ENCODE peak calls at places on chromosome 16, in seven cellular contexts. One of them, this sample, is unnamed.

GRCh38 chr16:50320310-50320709 is 48.5 kb downstream of the BRD7 start:
- DNase-seq in HCT116: no peak
- DNase-seq in GM12865: no peak
- DNase-seq in GM13976: no peak
- DNase-seq in fibroblast of the aortic adventitia: no peak
- DNase-seq in neural crest cell: no peak
- DNase-seq in cardiac muscle cell: no peak
- DNase-seq in this sample: no peak

GRCh38 chr16:49528035-49528434 is 154.4 kb downstream of the C16orf78 start:
- DNase-seq in HCT116: no peak
- DNase-seq in GM12865: no peak
- DNase-seq in GM13976: no peak
- DNase-seq in fibroblast of the aortic adventitia: peak; percentile 49
- DNase-seq in neural crest cell: no peak
- DNase-seq in cardiac muscle cell: peak; percentile 49
- DNase-seq in this sample: no peak

GRCh38 chr16:11793840-11794239 is 3.2 kb downstream of the ZC3H7A start:
- DNase-seq in HCT116: no peak
- DNase-seq in GM12865: no peak
- DNase-seq in GM13976: no peak
- DNase-seq in fibroblast of the aortic adventitia: peak; percentile 27
- DNase-seq in neural crest cell: no peak
- DNase-seq in cardiac muscle cell: no peak
- DNase-seq in this sample: no peak

GRCh38 chr16:81521141-81521626 is 76.6 kb downstream of the CMIP start:
- DNase-seq in HCT116: no peak
- DNase-seq in GM12865: peak; percentile 89
- DNase-seq in GM13976: peak; percentile 75
- DNase-seq in fibroblast of the aortic adventitia: no peak
- DNase-seq in neural crest cell: no peak
- DNase-seq in cardiac muscle cell: no peak
- DNase-seq in this sample: no peak

GRCh38 chr16:86362155-86362849 is 148.0 kb upstream of the FOXF1 start:
- DNase-seq in HCT116: peak; percentile 46
- DNase-seq in GM12865: no peak
- DNase-seq in GM13976: no peak
- DNase-seq in fibroblast of the aortic adventitia: no peak
- DNase-seq in neural crest cell: no peak
- DNase-seq in cardiac muscle cell: peak; percentile 39
- DNase-seq in this sample: no peak

GRCh38 chr16:49350265-49351103 is 23.1 kb upstream of the C16orf78 start:
- DNase-seq in HCT116: peak; percentile 27
- DNase-seq in GM12865: peak; percentile 56
- DNase-seq in GM13976: peak; percentile 80
- DNase-seq in fibroblast of the aortic adventitia: peak; percentile 45
- DNase-seq in neural crest cell: peak; percentile 75
- DNase-seq in cardiac muscle cell: peak; percentile 56
- DNase-seq in this sample: peak; percentile 32

GRCh38 chr16:23785842-23786241 is 31.0 kb downstream of the CHP2 start:
- DNase-seq in HCT116: no peak
- DNase-seq in GM12865: no peak
- DNase-seq in GM13976: no peak
- DNase-seq in fibroblast of the aortic adventitia: no peak
- DNase-seq in neural crest cell: no peak
- DNase-seq in cardiac muscle cell: no peak
- DNase-seq in this sample: no peak

GRCh38 chr16:62665269-62665668 is 629.0 kb upstream of the CDH8 start:
- DNase-seq in HCT116: no peak
- DNase-seq in GM12865: peak; percentile 30
- DNase-seq in GM13976: no peak
- DNase-seq in fibroblast of the aortic adventitia: no peak
- DNase-seq in neural crest cell: peak; percentile 3
- DNase-seq in cardiac muscle cell: no peak
- DNase-seq in this sample: no peak

GRCh38 chr16:85402910-85403692 is 210.0 kb upstream of the GSE1 start:
- DNase-seq in HCT116: no peak
- DNase-seq in GM12865: no peak
- DNase-seq in GM13976: no peak
- DNase-seq in fibroblast of the aortic adventitia: peak; percentile 43
- DNase-seq in neural crest cell: no peak
- DNase-seq in cardiac muscle cell: peak; percentile 85
- DNase-seq in this sample: no peak

GRCh38 chr16:21156767-21157467 is 1.6 kb upstream of the LDAF1 start:
- DNase-seq in HCT116: peak; percentile 78
- DNase-seq in GM12865: peak; percentile 39
- DNase-seq in GM13976: peak; percentile 62
- DNase-seq in fibroblast of the aortic adventitia: peak; percentile 94
- DNase-seq in neural crest cell: peak; percentile 43
- DNase-seq in cardiac muscle cell: peak; percentile 86
- DNase-seq in this sample: peak; percentile 75

GRCh38 chr16:73813523-73813922 is 483.1 kb upstream of the PSMD7 start:
- DNase-seq in HCT116: no peak
- DNase-seq in GM12865: no peak
- DNase-seq in GM13976: no peak
- DNase-seq in fibroblast of the aortic adventitia: no peak
- DNase-seq in neural crest cell: no peak
- DNase-seq in cardiac muscle cell: no peak
- DNase-seq in this sample: no peak

GRCh38 chr16:3983081-3983520 is 102.6 kb upstream of the CREBBP start:
- DNase-seq in HCT116: peak; percentile 60
- DNase-seq in GM12865: peak; percentile 34
- DNase-seq in GM13976: peak; percentile 85
- DNase-seq in fibroblast of the aortic adventitia: peak; percentile 60
- DNase-seq in neural crest cell: peak; percentile 58
- DNase-seq in cardiac muscle cell: peak; percentile 74
- DNase-seq in this sample: no peak

GRCh38 chr16:25020112-25020591 is 5.0 kb upstream of the ARHGAP17 start:
- DNase-seq in HCT116: no peak
- DNase-seq in GM12865: peak; percentile 59
- DNase-seq in GM13976: no peak
- DNase-seq in fibroblast of the aortic adventitia: peak; percentile 33
- DNase-seq in neural crest cell: no peak
- DNase-seq in cardiac muscle cell: no peak
- DNase-seq in this sample: no peak

GRCh38 chr16:14132696-14133048 is 61.6 kb downstream of the MRTFB start:
- DNase-seq in HCT116: no peak
- DNase-seq in GM12865: peak; percentile 39
- DNase-seq in GM13976: peak; percentile 24
- DNase-seq in fibroblast of the aortic adventitia: no peak
- DNase-seq in neural crest cell: no peak
- DNase-seq in cardiac muscle cell: no peak
- DNase-seq in this sample: no peak

GRCh38 chr16:55010492-55011260 is 80.0 kb downstream of the IRX5 start:
- DNase-seq in HCT116: no peak
- DNase-seq in GM12865: no peak
- DNase-seq in GM13976: no peak
- DNase-seq in fibroblast of the aortic adventitia: no peak
- DNase-seq in neural crest cell: no peak
- DNase-seq in cardiac muscle cell: no peak
- DNase-seq in this sample: no peak

GRCh38 chr16:56119138-56119537 is 72.2 kb upstream of the GNAO1 start:
- DNase-seq in HCT116: no peak
- DNase-seq in GM12865: peak; percentile 3
- DNase-seq in GM13976: no peak
- DNase-seq in fibroblast of the aortic adventitia: no peak
- DNase-seq in neural crest cell: no peak
- DNase-seq in cardiac muscle cell: no peak
- DNase-seq in this sample: no peak

GRCh38 chr16:54430491-54431030 is 144.0 kb upstream of the IRX3 start:
- DNase-seq in HCT116: no peak
- DNase-seq in GM12865: no peak
- DNase-seq in GM13976: no peak
- DNase-seq in fibroblast of the aortic adventitia: peak; percentile 73
- DNase-seq in neural crest cell: no peak
- DNase-seq in cardiac muscle cell: peak; percentile 59
- DNase-seq in this sample: no peak

GRCh38 chr16:71722801-71723536 is 1.5 kb downstream of the PHLPP2 start:
- DNase-seq in HCT116: peak; percentile 51
- DNase-seq in GM12865: peak; percentile 61
- DNase-seq in GM13976: peak; percentile 76
- DNase-seq in fibroblast of the aortic adventitia: peak; percentile 52
- DNase-seq in neural crest cell: peak; percentile 69
- DNase-seq in cardiac muscle cell: peak; percentile 78
- DNase-seq in this sample: no peak

GRCh38 chr16:48321307-48322036 is 63.7 kb downstream of the SIAH1 start:
- DNase-seq in HCT116: no peak
- DNase-seq in GM12865: no peak
- DNase-seq in GM13976: no peak
- DNase-seq in fibroblast of the aortic adventitia: peak; percentile 34
- DNase-seq in neural crest cell: no peak
- DNase-seq in cardiac muscle cell: peak; percentile 56
- DNase-seq in this sample: no peak

GRCh38 chr16:1634541-1634940 is 22.4 kb downstream of the CRAMP1 start:
- DNase-seq in HCT116: no peak
- DNase-seq in GM12865: no peak
- DNase-seq in GM13976: no peak
- DNase-seq in fibroblast of the aortic adventitia: no peak
- DNase-seq in neural crest cell: no peak
- DNase-seq in cardiac muscle cell: no peak
- DNase-seq in this sample: no peak

GRCh38 chr16:1632638-1632970 is 20.4 kb downstream of the CRAMP1 start:
- DNase-seq in HCT116: no peak
- DNase-seq in GM12865: no peak
- DNase-seq in GM13976: no peak
- DNase-seq in fibroblast of the aortic adventitia: no peak
- DNase-seq in neural crest cell: no peak
- DNase-seq in cardiac muscle cell: no peak
- DNase-seq in this sample: no peak

GRCh38 chr16:1631931-1632637 is 19.9 kb downstream of the CRAMP1 start:
- DNase-seq in HCT116: no peak
- DNase-seq in GM12865: no peak
- DNase-seq in GM13976: no peak
- DNase-seq in fibroblast of the aortic adventitia: no peak
- DNase-seq in neural crest cell: no peak
- DNase-seq in cardiac muscle cell: peak; percentile 45
- DNase-seq in this sample: no peak

GRCh38 chr16:1635070-1635469 is 22.9 kb downstream of the CRAMP1 start:
- DNase-seq in HCT116: no peak
- DNase-seq in GM12865: no peak
- DNase-seq in GM13976: no peak
- DNase-seq in fibroblast of the aortic adventitia: no peak
- DNase-seq in neural crest cell: no peak
- DNase-seq in cardiac muscle cell: no peak
- DNase-seq in this sample: no peak

DNA sequence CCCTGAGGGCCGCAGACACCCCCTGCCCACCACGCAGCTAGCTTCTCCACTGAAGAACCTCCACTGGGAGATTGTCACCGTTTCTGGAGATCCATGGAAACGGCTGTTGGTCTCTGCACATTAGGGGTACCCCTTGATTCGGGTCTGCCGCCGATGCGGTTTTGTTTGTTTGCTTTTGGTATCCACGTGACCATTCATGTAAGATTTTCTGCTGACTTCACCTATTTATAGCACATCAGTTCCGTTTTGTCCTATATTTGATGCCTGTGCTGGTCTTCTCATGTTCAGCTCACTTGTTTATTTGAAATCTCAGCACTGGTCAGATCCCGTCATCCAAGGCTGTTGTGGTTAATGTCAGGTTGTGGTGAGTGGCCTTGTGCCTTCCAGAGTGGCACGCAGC is 21.1 kb downstream of the CRAMP1 start:
- DNase-seq in HCT116: no peak
- DNase-seq in GM12865: no peak
- DNase-seq in GM13976: no peak
- DNase-seq in fibroblast of the aortic adventitia: no peak
- DNase-seq in neural crest cell: no peak
- DNase-seq in cardiac muscle cell: no peak
- DNase-seq in this sample: no peak
- TF ChIP-seq CTCF in HCT116: no peak
- TF ChIP-seq CTCF in GM12865: no peak
- TF ChIP-seq CTCF in GM13976: no peak
- TF ChIP-seq CTCF in fibroblast of the aortic adventitia: no peak
- TF ChIP-seq CTCF in neural crest cell: no peak
- TF ChIP-seq CTCF in cardiac muscle cell: no peak
- TF ChIP-seq CTCF in this sample: no peak

GRCh38 chr16:89216315-89217137 is 977 bp upstream of the ZNF778 start:
- DNase-seq in HCT116: peak; percentile 73
- DNase-seq in GM12865: peak; percentile 84
- DNase-seq in GM13976: peak; percentile 85
- DNase-seq in fibroblast of the aortic adventitia: peak; percentile 79
- DNase-seq in neural crest cell: peak; percentile 65
- DNase-seq in cardiac muscle cell: peak; percentile 77
- DNase-seq in this sample: peak; percentile 63

GRCh38 chr16:89221604-89222003 is 4.1 kb downstream of the ZNF778 start:
- DNase-seq in HCT116: no peak
- DNase-seq in GM12865: no peak
- DNase-seq in GM13976: no peak
- DNase-seq in fibroblast of the aortic adventitia: no peak
- DNase-seq in neural crest cell: no peak
- DNase-seq in cardiac muscle cell: no peak
- DNase-seq in this sample: no peak

GRCh38 chr16:89219365-89219764 is 1.9 kb downstream of the ZNF778 start:
- DNase-seq in HCT116: no peak
- DNase-seq in GM12865: no peak
- DNase-seq in GM13976: no peak
- DNase-seq in fibroblast of the aortic adventitia: no peak
- DNase-seq in neural crest cell: no peak
- DNase-seq in cardiac muscle cell: no peak
- DNase-seq in this sample: no peak

GRCh38 chr16:89217138-89217387 is 440 bp upstream of the ZNF778 start:
- DNase-seq in HCT116: no peak
- DNase-seq in GM12865: no peak
- DNase-seq in GM13976: no peak
- DNase-seq in fibroblast of the aortic adventitia: no peak
- DNase-seq in neural crest cell: no peak
- DNase-seq in cardiac muscle cell: no peak
- DNase-seq in this sample: no peak

GRCh38 chr16:89217388-89218191 is at the start of gene ZNF778:
- DNase-seq in HCT116: peak; percentile 73
- DNase-seq in GM12865: peak; percentile 86
- DNase-seq in GM13976: peak; percentile 96
- DNase-seq in fibroblast of the aortic adventitia: peak; percentile 76
- DNase-seq in neural crest cell: peak; percentile 57
- DNase-seq in cardiac muscle cell: peak; percentile 87
- DNase-seq in this sample: no peak
- TF ChIP-seq CTCF in HCT116: no peak
- TF ChIP-seq CTCF in GM12865: no peak
- TF ChIP-seq CTCF in GM13976: no peak
- TF ChIP-seq CTCF in fibroblast of the aortic adventitia: no peak
- TF ChIP-seq CTCF in neural crest cell: no peak
- TF ChIP-seq CTCF in cardiac muscle cell: no peak
- TF ChIP-seq CTCF in this sample: no peak

DNA sequence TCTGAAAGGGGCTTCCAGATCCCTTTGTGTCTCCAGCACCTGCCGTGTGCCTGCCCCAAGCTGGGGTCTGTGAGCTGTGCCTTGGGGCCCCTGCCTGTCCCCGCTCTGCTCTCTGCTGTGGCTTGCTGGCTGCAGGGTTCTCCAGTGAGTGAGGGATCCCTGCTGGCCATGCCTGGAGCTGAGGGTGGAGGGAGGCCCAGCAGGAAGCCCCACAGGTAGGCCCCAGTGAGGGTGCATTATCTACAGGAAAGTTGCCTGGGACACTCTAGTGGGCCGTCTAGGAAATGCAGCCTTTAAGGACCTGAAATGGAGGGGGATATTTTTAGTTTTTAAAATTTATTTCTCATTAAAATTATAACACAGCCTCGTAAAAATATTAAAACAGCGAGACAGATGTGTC is 50.9 kb downstream of the JPH3 start:
- DNase-seq in HCT116: peak; percentile 54
- DNase-seq in GM12865: no peak
- DNase-seq in GM13976: peak; percentile 66
- DNase-seq in fibroblast of the aortic adventitia: peak; percentile 8
- DNase-seq in neural crest cell: no peak
- DNase-seq in cardiac muscle cell: no peak
- DNase-seq in this sample: no peak
- TF ChIP-seq CTCF in HCT116: peak; percentile 87
- TF ChIP-seq CTCF in GM12865: peak; percentile 34
- TF ChIP-seq CTCF in GM13976: no peak
- TF ChIP-seq CTCF in fibroblast of the aortic adventitia: peak; percentile 60
- TF ChIP-seq CTCF in neural crest cell: peak; percentile 54
- TF ChIP-seq CTCF in cardiac muscle cell: peak; percentile 48
- TF ChIP-seq CTCF in this sample: peak; percentile 69

GRCh38 chr16:6616746-6617145 is 715.9 kb upstream of the RBFOX1 start:
- DNase-seq in HCT116: no peak
- DNase-seq in GM12865: no peak
- DNase-seq in GM13976: no peak
- DNase-seq in fibroblast of the aortic adventitia: no peak
- DNase-seq in neural crest cell: no peak
- DNase-seq in cardiac muscle cell: no peak
- DNase-seq in this sample: no peak
- TF ChIP-seq CTCF in HCT116: no peak
- TF ChIP-seq CTCF in GM12865: no peak
- TF ChIP-seq CTCF in GM13976: no peak
- TF ChIP-seq CTCF in fibroblast of the aortic adventitia: no peak
- TF ChIP-seq CTCF in neural crest cell: no peak
- TF ChIP-seq CTCF in cardiac muscle cell: no peak
- TF ChIP-seq CTCF in this sample: no peak